ENCODE peak calls at places on chromosomes 13 and 19, in four cellular contexts. E is CD8-positive, alpha-beta T cell; I is ELR; U is mesothelial cell of epicardium. P is an unnamed sample.

GRCh38 chr19:58570770-58571574 is 2.2 kb downstream of the MZF1 start:
- DNase-seq in I (no peak), U (no peak), E (no peak), P (no peak)

GRCh38 chr13:75302031-75302430 is 179.9 kb downstream of the TBC1D4 start:
- DNase-seq in E (no peak), I (no peak), U (no peak), P (no peak)

GRCh38 chr13:46179576-46180368 is 2.2 kb downstream of the LCP1 start:
- DNase-seq in U (no peak), I (no peak), E (peak), P (no peak)

GRCh38 chr19:7069904-7070226 is 362 bp downstream of the ZNF557 start:
- DNase-seq in I (peak), U (no peak), E (no peak), P (peak)

GRCh38 chr13:45162821-45163220 is 38.0 kb downstream of the KCTD4 start:
- DNase-seq in E (no peak), I (peak), U (no peak), P (peak)

GRCh38 chr13:91361755-91362271 is 14.3 kb downstream of the MIR17HG start:
- DNase-seq in I (no peak), U (no peak), E (no peak), P (no peak)

GRCh38 chr19:27676877-27677276 is 1536.1 kb downstream of the UQCRFS1 start:
- DNase-seq in I (no peak), E (no peak), U (no peak), P (no peak)

GRCh38 chr19:51034704-51035103 is at the start of gene KLK12:
- DNase-seq in E (no peak), I (no peak), U (no peak), P (no peak)

GRCh38 chr19:34171539-34171876 is 796 bp upstream of the LSM14A start:
- DNase-seq in E (no peak), I (peak), U (no peak), P (peak)

GRCh38 chr13:108155185-108156106 is 59.9 kb downstream of the LIG4 start:
- DNase-seq in E (peak), I (peak), U (peak), P (peak)

GRCh38 chr19:329876-330275 is 14.7 kb downstream of the MIER2 start:
- DNase-seq in U (no peak), I (no peak), E (no peak), P (no peak)

GRCh38 chr19:42942187-42942789 is 5.3 kb upstream of the PSG7 start:
- DNase-seq in I (no peak), U (no peak), E (no peak), P (no peak)

GRCh38 chr19:28435551-28436261 is 777.2 kb downstream of the UQCRFS1 start:
- DNase-seq in E (no peak), U (no peak), I (no peak), P (no peak)

GRCh38 chr13:36552334-36552733 is 120.0 kb downstream of the CCNA1 start:
- DNase-seq in I (no peak), E (no peak), U (no peak), P (no peak)

GRCh38 chr13:22110368-22110767 is 439.5 kb downstream of the FGF9 start:
- DNase-seq in E (no peak), I (no peak), U (no peak), P (no peak)

GRCh38 chr19:16026131-16026530 is 50.2 kb upstream of the TPM4 start:
- DNase-seq in U (no peak), I (no peak), E (no peak), P (no peak)

P was measured in foreskin fibroblast.